ENCODE peak calls at places on chromosomes 2 and 18, in four cellular contexts. W is ovary, O is stomach, D is suprapubic skin. V is an unnamed sample. For H3K9me3, the result is how much of the 10 kb centered on the place peaks cover.

GRCh38 chr2:128475427-128476211 is 157.0 kb upstream of the HS6ST1 start:
- DNase-seq in W (no peak), O (no peak), D (peak), V (no peak)

GRCh38 chr2:228615501-228615900 is 434.0 kb upstream of the SPHKAP start:
- DNase-seq in W (no peak), O (no peak), D (no peak), V (no peak)

GRCh38 chr2:231228223-231228622 is 29.8 kb downstream of the ARMC9 start:
- DNase-seq in W (no peak), O (no peak), D (no peak), V (peak)

GRCh38 chr18:44852216-44852615 is 171.5 kb downstream of the SETBP1 start:
- DNase-seq in W (no peak), O (no peak), D (no peak), V (no peak)

GRCh38 chr2:164642946-164643555 is 21.8 kb upstream of the GRB14 start:
- DNase-seq in W (no peak), O (no peak), D (no peak), V (no peak)

GRCh38 chr2:47651296-47651695 is 131.6 kb upstream of the MSH6 start:
- DNase-seq in W (no peak), O (no peak), D (no peak), V (no peak)

GRCh38 chr2:219245148-219245898 is at the start of the genes GLB1L and STK16:
- DNase-seq in W (peak), O (peak), D (peak), V (peak)

GRCh38 chr18:57970356-57971095 is 73.5 kb upstream of the NEDD4L start:
- DNase-seq in W (no peak), O (no peak), D (no peak), V (no peak)

GRCh38 chr18:58223717-58224424 is 179.8 kb downstream of the NEDD4L start:
- DNase-seq in W (no peak), O (peak), D (no peak), V (peak)

GRCh38 chr2:46876741-46877384 is 38.7 kb downstream of the MCFD2 start:
- DNase-seq in W (no peak), O (peak), D (peak), V (peak)

GRCh38 chr2:166519391-166519962 is 25.4 kb upstream of the SCN7A start:
- DNase-seq in W (no peak), O (no peak), D (no peak), V (no peak)

GRCh38 chr2:144414324-144414845 is 105.5 kb downstream of the ZEB2 start:
- DNase-seq in W (no peak), O (no peak), D (peak), V (peak)

GRCh38 chr2:25879133-25879730 is 945 bp upstream of the ASXL2 start:
- DNase-seq in W (no peak), O (no peak), D (no peak), V (no peak)

GRCh38 chr18:49031511-49032188 is 80.9 kb upstream of the SMAD7 start:
- DNase-seq in W (peak), O (peak), D (no peak), V (no peak)

GRCh38 chr2:231321556-231322334 is 73.8 kb upstream of the B3GNT7 start:
- DNase-seq in W (no peak), O (peak), D (no peak), V (peak)

GRCh38 chr2:226904592-226904991 is 68.7 kb downstream of the RHBDD1 start:
- DNase-seq in W (no peak), O (no peak), D (no peak), V (no peak)

GRCh38 chr2:42513252-42513918 is 19.6 kb upstream of the KCNG3 start:
- DNase-seq in W (no peak), O (peak), D (no peak), V (no peak)

GRCh38 chr2:236675051-236675450 is 105.4 kb downstream of the ACKR3 start:
- DNase-seq in W (no peak), O (no peak), D (no peak), V (no peak)

GRCh38 chr2:176454893-176455810 is 185.9 kb downstream of the MTX2 start:
- DNase-seq in W (peak), O (peak), D (peak), V (no peak)

GRCh38 chr2:120828832-120829632 is 93.4 kb downstream of the GLI2 start:
- DNase-seq in W (no peak), O (no peak), D (peak), V (no peak)

GRCh38 chr2:213818436-213818835 is 534.2 kb downstream of the SPAG16 start:
- DNase-seq in W (no peak), O (no peak), D (no peak), V (no peak)

GRCh38 chr2:84954329-84954728 is 16.6 kb upstream of the KCMF1 start:
- DNase-seq in W (no peak), O (no peak), D (no peak), V (no peak)

GRCh38 chr18:23099621-23100020 is 35.7 kb upstream of the CABLES1 start:
- DNase-seq in W (no peak), O (peak), D (no peak), V (peak)

GRCh38 chr2:52054824-52055223 is 1022.9 kb upstream of the NRXN1 start:
- DNase-seq in W (no peak), O (no peak), D (no peak), V (no peak)

GRCh38 chr2:69652206-69652605 is 8.7 kb upstream of the AAK1 start:
- DNase-seq in W (no peak), O (no peak), D (no peak), V (no peak)

GRCh38 chr2:29070542-29070941 is 3.8 kb downstream of the PCARE start:
- DNase-seq in W (no peak), O (no peak), D (no peak), V (peak)

GRCh38 chr18:67731853-67732252 is 215.3 kb upstream of the DSEL start:
- DNase-seq in W (no peak), O (no peak), D (no peak), V (no peak)

GRCh38 chr2:54666741-54667639 is 56.5 kb upstream of the EML6 start:
- DNase-seq in W (peak), O (peak), D (no peak), V (no peak)

GRCh38 chr2:23661276-23662050 is 265.5 kb downstream of the ATAD2B start:
- DNase-seq in W (no peak), O (no peak), D (no peak), V (no peak)

GRCh38 chr2:67083978-67084377 is 313.2 kb upstream of the ETAA1 start:
- DNase-seq in W (no peak), O (no peak), D (no peak), V (no peak)

GRCh38 chr2:158953454-158953853 is 15.0 kb upstream of the TANC1 start:
- DNase-seq in W (peak), O (no peak), D (no peak), V (no peak)

GRCh38 chr18:76274470-76275289 is 220.4 kb downstream of the ZNF516 start:
- DNase-seq in W (no peak), O (no peak), D (no peak), V (no peak)

GRCh38 chr2:10486601-10487079 is 38.5 kb upstream of the ODC1 start:
- DNase-seq in W (no peak), O (peak), D (peak), V (no peak)

GRCh38 chr2:235564884-235565530 is 71.2 kb downstream of the AGAP1 start:
- DNase-seq in W (no peak), O (no peak), D (no peak), V (no peak)

GRCh38 chr18:75915941-75916640 is 488.6 kb upstream of the SMIM21 start:
- DNase-seq in W (peak), O (no peak), D (no peak), V (no peak)

GRCh38 chr18:10023853-10024638 is 110.2 kb downstream of the VAPA start:
- DNase-seq in W (no peak), O (no peak), D (no peak), V (peak)

DNA sequence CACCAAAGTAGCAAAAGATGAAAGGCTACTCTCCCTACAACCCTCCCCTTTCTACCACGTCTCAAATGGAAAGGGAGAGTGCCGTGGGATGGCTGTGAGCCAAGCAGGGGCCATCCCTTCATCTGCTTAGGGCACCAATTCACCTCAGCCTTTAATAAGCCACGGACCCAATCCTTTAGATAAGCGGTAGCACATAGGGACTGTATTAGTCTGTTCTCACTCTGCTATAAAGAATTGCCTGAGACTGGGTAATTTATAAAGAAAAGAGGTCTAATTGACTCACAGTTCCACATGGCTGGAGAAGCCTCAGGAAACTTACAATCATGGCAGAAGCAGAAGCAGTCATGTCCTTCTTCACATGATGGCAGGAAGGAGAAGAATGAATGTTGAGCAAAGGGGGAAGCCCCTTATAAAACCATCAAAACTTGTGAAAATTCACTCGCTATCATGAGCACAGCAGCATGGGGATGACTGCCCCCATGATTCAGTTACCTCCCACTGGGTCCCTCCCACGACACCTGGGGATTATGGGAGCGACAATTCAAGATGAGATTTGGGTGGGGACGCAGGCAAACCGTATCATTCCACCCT is 85.9 kb upstream of the IL1R2 start:
- DNase-seq in W (no peak), O (no peak), D (no peak), V (no peak)
- H3K9me3 ChIP-seq in W (under half), O (under half), D (under half), V (under half)

GRCh38 chr18:8358066-8358795 is 251.0 kb upstream of the RAB12 start:
- DNase-seq in W (no peak), O (no peak), D (no peak), V (no peak)
- TF ChIP-seq EP300 in W (no peak), O (no peak), D (no peak), V (no peak)

GRCh38 chr2:195697681-195698220 is 40.7 kb downstream of the SLC39A10 start:
- DNase-seq in W (no peak), O (no peak), D (no peak), V (no peak)

GRCh38 chr2:195700480-195700879 is 43.5 kb downstream of the SLC39A10 start:
- DNase-seq in W (no peak), O (no peak), D (no peak), V (no peak)

GRCh38 chr2:195694553-195694952 is 37.5 kb downstream of the SLC39A10 start:
- DNase-seq in W (no peak), O (no peak), D (no peak), V (no peak)

GRCh38 chr2:195695002-195695631 is 38.1 kb downstream of the SLC39A10 start:
- DNase-seq in W (no peak), O (no peak), D (no peak), V (no peak)

GRCh38 chr2:195696012-195696411 is 39.0 kb downstream of the SLC39A10 start:
- DNase-seq in W (no peak), O (no peak), D (no peak), V (no peak)
- H3K9me3 ChIP-seq in W (under half), O (under half), D (under half), V (under half)

GRCh38 chr2:208488668-208489564 is 82.3 kb downstream of the PTH2R start:
- DNase-seq in W (no peak), O (no peak), D (no peak), V (no peak)
- TF ChIP-seq EP300 in W (no peak), O (no peak), D (no peak), V (no peak)

GRCh38 chr2:239828192-239828972 is 196.8 kb downstream of the NDUFA10 start:
- DNase-seq in W (peak), O (peak), D (peak), V (no peak)

GRCh38 chr2:239827511-239827865 is 197.7 kb downstream of the NDUFA10 start:
- DNase-seq in W (peak), O (peak), D (peak), V (no peak)

GRCh38 chr2:239830066-239830717 is 194.9 kb downstream of the NDUFA10 start:
- DNase-seq in W (peak), O (peak), D (peak), V (no peak)

GRCh38 chr2:239830718-239831271 is 194.3 kb downstream of the NDUFA10 start:
- DNase-seq in W (peak), O (peak), D (peak), V (no peak)

GRCh38 chr2:239829326-239829725 is 195.8 kb downstream of the NDUFA10 start:
- DNase-seq in W (no peak), O (peak), D (no peak), V (no peak)
- H3K9me3 ChIP-seq in W (under half), O (under half), D (under half), V (under half)

GRCh38 chr18:59927246-59927825 is 27.5 kb downstream of the PMAIP1 start:
- DNase-seq in W (no peak), O (no peak), D (no peak), V (no peak)
- TF ChIP-seq EP300 in W (no peak), O (no peak), D (no peak), V (no peak)

GRCh38 chr2:239917957-239918481 is 107.1 kb downstream of the NDUFA10 start:
- DNase-seq in W (no peak), O (peak), D (peak), V (no peak)
- H3K9me3 ChIP-seq in W (under half), O (under half), D (under half), V (under half)

V was measured in upper lobe of left lung.